ENCODE peak calls at places on chromosome 17, in nine cellular contexts. P, U, V, T, F, B, G, W and S are unnamed samples.

GRCh38 chr17:31627960-31628359 is 231.1 kb downstream of the COPRS start:
- DNase-seq in V (no peak), P (no peak), T (no peak), W (no peak), U (no peak), B (no peak), G (no peak), F (no peak), S (no peak)

GRCh38 chr17:33516645-33517044 is 223.6 kb upstream of the ASIC2 start:
- DNase-seq in U (peak; percentile 77), B (no peak), V (no peak), W (no peak), P (no peak), G (no peak), F (no peak), T (no peak), S (no peak)

GRCh38 chr17:76407509-76407908 is 23.1 kb downstream of the SPHK1 start:
- DNase-seq in T (no peak), V (no peak), F (no peak), P (no peak), G (no peak), B (no peak), W (no peak), U (no peak), S (no peak)

GRCh38 chr17:1735834-1736347 is 6.8 kb upstream of the SERPINF2 start:
- DNase-seq in V (no peak), P (no peak), G (no peak), B (no peak), F (no peak), W (peak; percentile 23), T (no peak), U (no peak), S (no peak)

GRCh38 chr17:35700157-35700556 is 31.3 kb upstream of the RASL10B start:
- DNase-seq in T (no peak), W (no peak), G (no peak), U (no peak), F (no peak), B (no peak), P (no peak), V (no peak), S (no peak)

GRCh38 chr17:27349540-27350021 is 55.7 kb downstream of the WSB1 start:
- DNase-seq in W (no peak), T (no peak), V (no peak), F (no peak), P (no peak), B (no peak), G (no peak), U (no peak), S (no peak)

GRCh38 chr17:20184977-20185619 is 175.9 kb downstream of the SPECC1 start:
- DNase-seq in U (no peak), B (no peak), V (no peak), P (no peak), G (no peak), T (no peak), F (no peak), W (no peak), S (no peak)

GRCh38 chr17:82845163-82845807 is 5.5 kb upstream of the ZNF750 start:
- DNase-seq in V (no peak), G (no peak), U (peak; percentile 99), B (peak; percentile 27), T (no peak), W (peak; percentile 86), P (no peak), F (no peak), S (no peak)

GRCh38 chr17:47324224-47325020 is 667 bp downstream of the EFCAB13 start:
- DNase-seq in P (peak; percentile 73), G (peak; percentile 12), B (peak; percentile 80), T (peak; percentile 43), F (peak; percentile 59), U (peak; percentile 62), W (peak; percentile 66), V (no peak), S (no peak)

GRCh38 chr17:82598256-82599011 is 49.8 kb downstream of the WDR45B start:
- DNase-seq in V (no peak), B (no peak), P (no peak), F (no peak), G (no peak), U (no peak), T (no peak), W (no peak), S (no peak)

GRCh38 chr17:40791808-40792436 is 7.8 kb downstream of the KRT28 start:
- DNase-seq in P (no peak), B (no peak), V (peak; percentile 35), G (peak; percentile 29), U (peak; percentile 80), T (no peak), W (no peak), F (no peak), S (no peak)

GRCh38 chr17:81471804-81472456 is 40.7 kb downstream of the ACTG1 start:
- DNase-seq in B (no peak), U (no peak), T (no peak), F (no peak), W (no peak), V (peak; percentile 67), G (no peak), P (peak; percentile 95), S (no peak)

GRCh38 chr17:38428643-38429371 is 543 bp downstream of the ARHGAP23 start:
- DNase-seq in V (no peak), P (no peak), F (no peak), U (peak; percentile 66), T (no peak), G (no peak), W (peak; percentile 73), B (no peak), S (no peak)

GRCh38 chr17:73798111-73798748 is 154.0 kb upstream of the SDK2 start:
- DNase-seq in U (peak; percentile 10), T (no peak), V (peak; percentile 89), P (no peak), W (no peak), F (no peak), B (no peak), G (no peak), S (no peak)

GRCh38 chr17:39951924-39952664 is 10.7 kb upstream of the GSDMA start:
- DNase-seq in T (no peak), U (no peak), F (no peak), B (no peak), V (no peak), G (no peak), P (no peak), W (peak; percentile 28), S (no peak)

GRCh38 chr17:63821809-63822208 is 5.4 kb upstream of the PSMC5 start:
- DNase-seq in P (no peak), T (no peak), B (no peak), W (no peak), G (no peak), V (no peak), F (no peak), U (no peak), S (no peak)

GRCh38 chr17:51764387-51764971 is 394.0 kb downstream of the CA10 start:
- DNase-seq in V (peak; percentile 65), G (peak; percentile 78), P (peak; percentile 82), U (peak; percentile 68), F (peak; percentile 52), T (peak; percentile 83), B (peak; percentile 31), W (peak; percentile 24), S (peak; percentile 5)

GRCh38 chr17:50440172-50440837 is 14.3 kb downstream of the ACSF2 start:
- DNase-seq in U (no peak), V (no peak), G (no peak), T (no peak), W (no peak), P (peak; percentile 36), B (no peak), F (no peak), S (no peak)

GRCh38 chr17:16585796-16586195 is 16.8 kb upstream of the ZNF287 start:
- DNase-seq in G (no peak), B (no peak), P (no peak), V (no peak), F (no peak), T (no peak), W (no peak), U (no peak), S (no peak)

GRCh38 chr17:60269417-60269816 is 119.6 kb downstream of the CA4 start:
- DNase-seq in T (no peak), V (no peak), U (peak; percentile 50), B (no peak), W (no peak), P (no peak), F (no peak), G (no peak), S (no peak)